ENCODE peak calls at places on chromosomes 12 and 14, in ten cellular contexts. Q, D, E, A, B, P, S, R, C and J are unnamed samples.

GRCh38 chr12:122183588-122183940 is 641 bp downstream of the LRRC43 start:
- DNase-seq in Q (no peak), D (no peak), E (no peak), A (no peak), B (no peak), P (no peak), S (no peak), R (no peak), C (no peak), J (no peak)

GRCh38 chr12:105109465-105110212 is 2.1 kb downstream of the WASHC4 start:
- DNase-seq in Q (peak), D (no peak), E (no peak), A (peak), B (peak), P (no peak), S (no peak), R (no peak), C (peak), J (no peak)

GRCh38 chr12:45762185-45763110 is 32.9 kb downstream of the ARID2 start:
- DNase-seq in Q (peak), D (no peak), E (no peak), A (peak), B (peak), P (no peak), S (no peak), R (peak), C (peak), J (no peak)

GRCh38 chr14:37436519-37436918 is 158.5 kb downstream of the FOXA1 start:
- DNase-seq in Q (no peak), D (no peak), E (no peak), A (no peak), B (no peak), P (no peak), S (no peak), R (no peak), C (no peak), J (no peak)

GRCh38 chr14:31505411-31505810 is 17.6 kb upstream of the GPR33 start:
- DNase-seq in Q (peak), D (no peak), E (no peak), A (peak), B (peak), P (no peak), S (no peak), R (no peak), C (no peak), J (no peak)

GRCh38 chr12:123867141-123867540 is 105.0 kb downstream of the DNAH10 start:
- DNase-seq in Q (no peak), D (no peak), E (no peak), A (no peak), B (peak), P (no peak), S (no peak), R (no peak), C (no peak), J (no peak)

GRCh38 chr12:115201928-115202327 is 518.0 kb upstream of the TBX3 start:
- DNase-seq in Q (no peak), D (no peak), E (no peak), A (no peak), B (no peak), P (no peak), S (no peak), R (no peak), C (no peak), J (no peak)

GRCh38 chr12:94845110-94845509 is 158.4 kb downstream of the NDUFA12 start:
- DNase-seq in Q (no peak), D (no peak), E (no peak), A (no peak), B (no peak), P (no peak), S (no peak), R (no peak), C (no peak), J (no peak)

GRCh38 chr12:109910969-109911348 is 10.9 kb downstream of the TCHP start:
- DNase-seq in Q (peak), D (no peak), E (no peak), A (peak), B (peak), P (peak), S (no peak), R (no peak), C (peak), J (no peak)

GRCh38 chr12:52050771-52051541 is at the start of gene NR4A1:
- DNase-seq in Q (peak), D (peak), E (peak), A (peak), B (peak), P (peak), S (peak), R (peak), C (peak), J (peak)

GRCh38 chr12:88552672-88553079 is 27.6 kb downstream of the KITLG start:
- DNase-seq in Q (no peak), D (no peak), E (no peak), A (peak), B (peak), P (no peak), S (no peak), R (no peak), C (no peak), J (no peak)

GRCh38 chr14:51564986-51565604 is 86.6 kb upstream of the FRMD6 start:
- DNase-seq in Q (no peak), D (no peak), E (no peak), A (peak), B (no peak), P (no peak), S (no peak), R (peak), C (no peak), J (no peak)

GRCh38 chr14:96461950-96462798 is 40.0 kb upstream of the PAPOLA start:
- DNase-seq in Q (no peak), D (no peak), E (no peak), A (no peak), B (no peak), P (no peak), S (no peak), R (peak), C (no peak), J (no peak)

GRCh38 chr12:20459920-20460319 is 91.6 kb downstream of the PDE3A start:
- DNase-seq in Q (no peak), D (no peak), E (no peak), A (no peak), B (no peak), P (no peak), S (no peak), R (no peak), C (no peak), J (no peak)

GRCh38 chr12:51683763-51684357 is 92.8 kb downstream of the SCN8A start:
- DNase-seq in Q (no peak), D (no peak), E (no peak), A (peak), B (peak), P (no peak), S (no peak), R (no peak), C (no peak), J (no peak)

GRCh38 chr12:74847169-74847568 is 309.5 kb downstream of the ATXN7L3B start:
- DNase-seq in Q (no peak), D (no peak), E (no peak), A (no peak), B (no peak), P (no peak), S (no peak), R (no peak), C (no peak), J (no peak)

GRCh38 chr12:54376596-54377468 is 7.7 kb downstream of the ZNF385A start:
- DNase-seq in Q (no peak), D (no peak), E (no peak), A (no peak), B (peak), P (no peak), S (no peak), R (no peak), C (no peak), J (peak)

GRCh38 chr12:48002179-48002601 is 2.1 kb downstream of the COL2A1 start:
- DNase-seq in Q (no peak), D (no peak), E (no peak), A (peak), B (peak), P (no peak), S (no peak), R (no peak), C (no peak), J (no peak)

GRCh38 chr12:2058837-2059236 is 6.0 kb downstream of the CACNA1C start:
- DNase-seq in Q (no peak), D (no peak), E (no peak), A (no peak), B (no peak), P (no peak), S (no peak), R (no peak), C (no peak), J (no peak)

GRCh38 chr14:75566752-75567151 is 11.7 kb upstream of the FLVCR2 start:
- DNase-seq in Q (no peak), D (no peak), E (no peak), A (no peak), B (no peak), P (no peak), S (no peak), R (no peak), C (no peak), J (no peak)

GRCh38 chr12:131620520-131620919 is 90.4 kb upstream of the SFSWAP start:
- DNase-seq in Q (no peak), D (no peak), E (no peak), A (no peak), B (no peak), P (no peak), S (no peak), R (no peak), C (no peak), J (no peak)

GRCh38 chr14:99568567-99569560 is 35.1 kb downstream of the CCDC85C start:
- DNase-seq in Q (no peak), D (no peak), E (peak), A (peak), B (peak), P (no peak), S (no peak), R (no peak), C (peak), J (peak)

GRCh38 chr12:113949321-113950305 is 16.5 kb downstream of the RBM19 start:
- DNase-seq in Q (no peak), D (no peak), E (no peak), A (no peak), B (no peak), P (no peak), S (no peak), R (no peak), C (no peak), J (no peak)

GRCh38 chr14:64137657-64138290 is 156.4 kb downstream of the ESR2 start:
- DNase-seq in Q (no peak), D (no peak), E (no peak), A (peak), B (peak), P (no peak), S (no peak), R (no peak), C (peak), J (no peak)

GRCh38 chr12:70393787-70394519 is 27.9 kb downstream of the KCNMB4 start:
- DNase-seq in Q (peak), D (no peak), E (no peak), A (peak), B (peak), P (no peak), S (no peak), R (no peak), C (no peak), J (no peak)

GRCh38 chr12:26100966-26101744 is 23.7 kb downstream of the BHLHE41 start:
- DNase-seq in Q (no peak), D (no peak), E (no peak), A (no peak), B (no peak), P (no peak), S (no peak), R (no peak), C (no peak), J (no peak)

GRCh38 chr12:15556411-15556810 is 232.8 kb downstream of the EPS8 start:
- DNase-seq in Q (no peak), D (no peak), E (no peak), A (no peak), B (peak), P (no peak), S (no peak), R (no peak), C (no peak), J (no peak)

GRCh38 chr14:45198551-45198950 is 54.5 kb downstream of the MIS18BP1 start:
- DNase-seq in Q (peak), D (no peak), E (no peak), A (peak), B (peak), P (no peak), S (no peak), R (no peak), C (no peak), J (no peak)

GRCh38 chr12:50641566-50641965 is 122.3 kb upstream of the ATF1 start:
- DNase-seq in Q (no peak), D (no peak), E (no peak), A (no peak), B (no peak), P (no peak), S (no peak), R (peak), C (no peak), J (no peak)

GRCh38 chr14:54420478-54421116 is 20.6 kb downstream of the CNIH1 start:
- DNase-seq in Q (peak), D (no peak), E (peak), A (peak), B (peak), P (no peak), S (no peak), R (no peak), C (no peak), J (peak)

GRCh38 chr12:83470749-83471148 is 784.0 kb downstream of the TMTC2 start:
- DNase-seq in Q (no peak), D (no peak), E (no peak), A (no peak), B (no peak), P (no peak), S (no peak), R (no peak), C (no peak), J (no peak)
- H3K4me3 ChIP-seq in Q (no peak), D (no peak), E (peak), A (no peak), B (no peak), P (no peak), S (no peak), R (no peak), C (no peak), J (no peak)

DNA sequence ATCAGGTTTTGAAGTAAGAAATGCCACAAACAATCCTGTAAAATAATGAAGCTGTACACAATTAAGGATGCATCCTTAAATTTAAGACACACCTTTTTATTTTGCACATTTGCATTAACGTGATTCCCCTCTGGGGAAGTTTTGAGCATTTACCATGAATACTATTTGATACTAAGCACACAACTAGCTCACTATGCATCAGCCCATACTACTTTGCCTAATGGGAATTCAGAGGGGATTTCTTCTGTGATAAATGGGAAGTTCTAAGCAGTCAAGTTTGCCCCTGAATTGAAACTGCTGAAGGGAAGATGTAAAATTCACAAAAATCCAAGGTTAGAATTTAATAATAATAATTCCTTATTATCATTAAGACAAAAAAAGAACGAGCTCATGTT is 27.4 kb downstream of the SINHCAF start:
- DNase-seq in Q (no peak), D (no peak), E (no peak), A (no peak), B (no peak), P (no peak), S (no peak), R (no peak), C (peak), J (no peak)
- H3K4me3 ChIP-seq in Q (no peak), D (no peak), E (no peak), A (no peak), B (no peak), P (no peak), S (no peak), R (no peak), C (peak), J (no peak)

GRCh38 chr12:7959278-7960063 is 23.5 kb upstream of the SLC2A3 start:
- DNase-seq in Q (no peak), D (no peak), E (no peak), A (peak), B (peak), P (no peak), S (peak), R (peak), C (peak), J (no peak)

GRCh38 chr12:7966558-7966957 is 30.6 kb upstream of the SLC2A3 start:
- DNase-seq in Q (peak), D (no peak), E (no peak), A (peak), B (no peak), P (peak), S (no peak), R (no peak), C (no peak), J (no peak)

GRCh38 chr12:7961395-7962188 is 25.6 kb upstream of the SLC2A3 start:
- DNase-seq in Q (no peak), D (no peak), E (no peak), A (no peak), B (peak), P (no peak), S (no peak), R (no peak), C (no peak), J (no peak)
- H3K4me3 ChIP-seq in Q (no peak), D (peak), E (peak), A (peak), B (peak), P (peak), S (peak), R (peak), C (peak), J (peak)

GRCh38 chr12:11755311-11755930 is 105.9 kb downstream of the ETV6 start:
- DNase-seq in Q (no peak), D (no peak), E (no peak), A (no peak), B (peak), P (no peak), S (no peak), R (no peak), C (no peak), J (no peak)
- H3K4me3 ChIP-seq in Q (no peak), D (peak), E (no peak), A (no peak), B (no peak), P (no peak), S (no peak), R (no peak), C (no peak), J (no peak)

GRCh38 chr12:30753233-30753632 is 1.5 kb downstream of the CAPRIN2 start:
- DNase-seq in Q (peak), D (no peak), E (no peak), A (peak), B (peak), P (no peak), S (peak), R (peak), C (peak), J (no peak)
- H3K4me3 ChIP-seq in Q (peak), D (peak), E (no peak), A (peak), B (peak), P (no peak), S (no peak), R (peak), C (no peak), J (peak)